ENCODE peak calls at places on chromosomes 6 and 20, in eight cellular contexts. One of them, this sample, is unnamed.

GRCh38 chr6:27617046-27617687 is 144.3 kb upstream of the ZNF184 start:
- DNase-seq in AG04449: no peak
- DNase-seq in NCI-H524 treated with DMSO at 0.1 percent for 48 hours: no peak
- DNase-seq in iris pigment epithelial cell: peak
- DNase-seq in Peyer's patch: no peak
- DNase-seq in hypothalamus: no peak
- DNase-seq in tibial nerve: no peak
- DNase-seq in effector memory CD4-positive, alpha-beta T cell: no peak
- DNase-seq in this sample: no peak

GRCh38 chr6:138485005-138485545 is 14.2 kb downstream of the NHSL1 start:
- DNase-seq in AG04449: no peak
- DNase-seq in NCI-H524 treated with DMSO at 0.1 percent for 48 hours: no peak
- DNase-seq in iris pigment epithelial cell: peak
- DNase-seq in Peyer's patch: no peak
- DNase-seq in hypothalamus: no peak
- DNase-seq in tibial nerve: no peak
- DNase-seq in effector memory CD4-positive, alpha-beta T cell: no peak
- DNase-seq in this sample: no peak

GRCh38 chr20:21496452-21496851 is 17.4 kb downstream of the NKX2-2 start:
- DNase-seq in AG04449: no peak
- DNase-seq in NCI-H524 treated with DMSO at 0.1 percent for 48 hours: no peak
- DNase-seq in iris pigment epithelial cell: peak
- DNase-seq in Peyer's patch: no peak
- DNase-seq in hypothalamus: no peak
- DNase-seq in tibial nerve: no peak
- DNase-seq in effector memory CD4-positive, alpha-beta T cell: no peak
- DNase-seq in this sample: no peak

GRCh38 chr6:6251555-6252280 is 68.7 kb downstream of the F13A1 start:
- DNase-seq in AG04449: no peak
- DNase-seq in NCI-H524 treated with DMSO at 0.1 percent for 48 hours: no peak
- DNase-seq in iris pigment epithelial cell: no peak
- DNase-seq in Peyer's patch: no peak
- DNase-seq in hypothalamus: no peak
- DNase-seq in tibial nerve: no peak
- DNase-seq in effector memory CD4-positive, alpha-beta T cell: no peak
- DNase-seq in this sample: no peak

GRCh38 chr6:95614094-95614493 is 36.8 kb downstream of the MANEA start:
- DNase-seq in AG04449: no peak
- DNase-seq in NCI-H524 treated with DMSO at 0.1 percent for 48 hours: no peak
- DNase-seq in iris pigment epithelial cell: peak
- DNase-seq in Peyer's patch: no peak
- DNase-seq in hypothalamus: no peak
- DNase-seq in tibial nerve: no peak
- DNase-seq in effector memory CD4-positive, alpha-beta T cell: no peak
- DNase-seq in this sample: no peak

GRCh38 chr6:163294734-163295133 is 119.8 kb upstream of the QKI start:
- DNase-seq in AG04449: no peak
- DNase-seq in NCI-H524 treated with DMSO at 0.1 percent for 48 hours: no peak
- DNase-seq in iris pigment epithelial cell: no peak
- DNase-seq in Peyer's patch: no peak
- DNase-seq in hypothalamus: no peak
- DNase-seq in tibial nerve: no peak
- DNase-seq in effector memory CD4-positive, alpha-beta T cell: no peak
- DNase-seq in this sample: no peak

GRCh38 chr6:169789944-169790927 is 38.8 kb downstream of the ERMARD start:
- DNase-seq in AG04449: no peak
- DNase-seq in NCI-H524 treated with DMSO at 0.1 percent for 48 hours: peak
- DNase-seq in iris pigment epithelial cell: peak
- DNase-seq in Peyer's patch: peak
- DNase-seq in hypothalamus: peak
- DNase-seq in tibial nerve: peak
- DNase-seq in effector memory CD4-positive, alpha-beta T cell: peak
- DNase-seq in this sample: peak

GRCh38 chr6:107348224-107348623 is 111.1 kb downstream of the PDSS2 start:
- DNase-seq in AG04449: no peak
- DNase-seq in NCI-H524 treated with DMSO at 0.1 percent for 48 hours: no peak
- DNase-seq in iris pigment epithelial cell: peak
- DNase-seq in Peyer's patch: no peak
- DNase-seq in hypothalamus: no peak
- DNase-seq in tibial nerve: no peak
- DNase-seq in effector memory CD4-positive, alpha-beta T cell: no peak
- DNase-seq in this sample: no peak

GRCh38 chr6:7146079-7146828 is 38.5 kb downstream of the RREB1 start:
- DNase-seq in AG04449: peak
- DNase-seq in NCI-H524 treated with DMSO at 0.1 percent for 48 hours: no peak
- DNase-seq in iris pigment epithelial cell: peak
- DNase-seq in Peyer's patch: peak
- DNase-seq in hypothalamus: no peak
- DNase-seq in tibial nerve: no peak
- DNase-seq in effector memory CD4-positive, alpha-beta T cell: no peak
- DNase-seq in this sample: no peak

GRCh38 chr6:153858529-153858928 is 180.5 kb upstream of the OPRM1 start:
- DNase-seq in AG04449: no peak
- DNase-seq in NCI-H524 treated with DMSO at 0.1 percent for 48 hours: no peak
- DNase-seq in iris pigment epithelial cell: no peak
- DNase-seq in Peyer's patch: no peak
- DNase-seq in hypothalamus: no peak
- DNase-seq in tibial nerve: no peak
- DNase-seq in effector memory CD4-positive, alpha-beta T cell: no peak
- DNase-seq in this sample: no peak

GRCh38 chr6:11585426-11586016 is 48.0 kb downstream of the TMEM170B start:
- DNase-seq in AG04449: no peak
- DNase-seq in NCI-H524 treated with DMSO at 0.1 percent for 48 hours: no peak
- DNase-seq in iris pigment epithelial cell: peak
- DNase-seq in Peyer's patch: no peak
- DNase-seq in hypothalamus: no peak
- DNase-seq in tibial nerve: no peak
- DNase-seq in effector memory CD4-positive, alpha-beta T cell: no peak
- DNase-seq in this sample: no peak

GRCh38 chr20:33181482-33182093 is 13.6 kb downstream of the BPIFA2 start:
- DNase-seq in AG04449: no peak
- DNase-seq in NCI-H524 treated with DMSO at 0.1 percent for 48 hours: no peak
- DNase-seq in iris pigment epithelial cell: no peak
- DNase-seq in Peyer's patch: no peak
- DNase-seq in hypothalamus: no peak
- DNase-seq in tibial nerve: no peak
- DNase-seq in effector memory CD4-positive, alpha-beta T cell: no peak
- DNase-seq in this sample: no peak

GRCh38 chr6:1396952-1397868 is 7.8 kb downstream of the FOXF2 start:
- DNase-seq in AG04449: no peak
- DNase-seq in NCI-H524 treated with DMSO at 0.1 percent for 48 hours: no peak
- DNase-seq in iris pigment epithelial cell: peak
- DNase-seq in Peyer's patch: peak
- DNase-seq in hypothalamus: peak
- DNase-seq in tibial nerve: peak
- DNase-seq in effector memory CD4-positive, alpha-beta T cell: peak
- DNase-seq in this sample: peak

GRCh38 chr6:166006593-166007301 is 160.9 kb downstream of the TBXT start:
- DNase-seq in AG04449: peak
- DNase-seq in NCI-H524 treated with DMSO at 0.1 percent for 48 hours: no peak
- DNase-seq in iris pigment epithelial cell: peak
- DNase-seq in Peyer's patch: no peak
- DNase-seq in hypothalamus: no peak
- DNase-seq in tibial nerve: no peak
- DNase-seq in effector memory CD4-positive, alpha-beta T cell: no peak
- DNase-seq in this sample: no peak

GRCh38 chr6:47078991-47079390 is 36.9 kb upstream of the ADGRF1 start:
- DNase-seq in AG04449: no peak
- DNase-seq in NCI-H524 treated with DMSO at 0.1 percent for 48 hours: no peak
- DNase-seq in iris pigment epithelial cell: no peak
- DNase-seq in Peyer's patch: no peak
- DNase-seq in hypothalamus: no peak
- DNase-seq in tibial nerve: no peak
- DNase-seq in effector memory CD4-positive, alpha-beta T cell: no peak
- DNase-seq in this sample: no peak

GRCh38 chr6:34580707-34581560 is 24.8 kb upstream of the SPDEF start:
- DNase-seq in AG04449: no peak
- DNase-seq in NCI-H524 treated with DMSO at 0.1 percent for 48 hours: no peak
- DNase-seq in iris pigment epithelial cell: no peak
- DNase-seq in Peyer's patch: no peak
- DNase-seq in hypothalamus: no peak
- DNase-seq in tibial nerve: no peak
- DNase-seq in effector memory CD4-positive, alpha-beta T cell: no peak
- DNase-seq in this sample: no peak

GRCh38 chr6:17826301-17826700 is 119.6 kb upstream of the NUP153 start:
- DNase-seq in AG04449: no peak
- DNase-seq in NCI-H524 treated with DMSO at 0.1 percent for 48 hours: no peak
- DNase-seq in iris pigment epithelial cell: no peak
- DNase-seq in Peyer's patch: no peak
- DNase-seq in hypothalamus: no peak
- DNase-seq in tibial nerve: no peak
- DNase-seq in effector memory CD4-positive, alpha-beta T cell: no peak
- DNase-seq in this sample: no peak

GRCh38 chr20:19785886-19786285 is 27.8 kb downstream of the RIN2 start:
- DNase-seq in AG04449: peak
- DNase-seq in NCI-H524 treated with DMSO at 0.1 percent for 48 hours: no peak
- DNase-seq in iris pigment epithelial cell: peak
- DNase-seq in Peyer's patch: no peak
- DNase-seq in hypothalamus: no peak
- DNase-seq in tibial nerve: no peak
- DNase-seq in effector memory CD4-positive, alpha-beta T cell: no peak
- DNase-seq in this sample: no peak

GRCh38 chr6:67870321-67870720 is 764.8 kb upstream of the ADGRB3 start:
- DNase-seq in AG04449: no peak
- DNase-seq in NCI-H524 treated with DMSO at 0.1 percent for 48 hours: no peak
- DNase-seq in iris pigment epithelial cell: peak
- DNase-seq in Peyer's patch: no peak
- DNase-seq in hypothalamus: no peak
- DNase-seq in tibial nerve: no peak
- DNase-seq in effector memory CD4-positive, alpha-beta T cell: no peak
- DNase-seq in this sample: no peak

This sample was measured in BJ.